ENCODE peak calls at places on chromosome 9, in four cellular contexts. X, K, E and P are unnamed samples. For H3K4me1, the result is how much of the 10 kb centered on the place peaks cover.

GRCh38 chr9:98906273-98907040 is 37.2 kb upstream of the COL15A1 start:
- DNase-seq in K (no peak), E (no peak), X (peak), P (no peak)

GRCh38 chr9:121121582-121122087 is 46.9 kb downstream of the CNTRL start:
- DNase-seq in E (peak), K (peak), X (peak), P (peak)

GRCh38 chr9:126321742-126322141 is 4.9 kb upstream of the MVB12B start:
- DNase-seq in X (no peak), E (no peak), K (no peak), P (no peak)

GRCh38 chr9:124098141-124098905 is 86.8 kb downstream of the LHX2 start:
- DNase-seq in E (peak), X (no peak), K (no peak), P (no peak)

GRCh38 chr9:84668204-84669007 is 1.1 kb upstream of the NTRK2 start:
- DNase-seq in E (no peak), X (peak), K (no peak), P (peak)

GRCh38 chr9:124574944-124575343 is 67.7 kb upstream of the NR5A1 start:
- DNase-seq in X (no peak), E (no peak), K (no peak), P (no peak)

GRCh38 chr9:92663951-92664350 is 6.0 kb downstream of the IPPK start:
- DNase-seq in K (no peak), E (no peak), X (no peak), P (no peak)

GRCh38 chr9:101849102-101849707 is 110.8 kb upstream of the GRIN3A start:
- DNase-seq in X (no peak), E (no peak), K (no peak), P (no peak)

GRCh38 chr9:105976257-105976656 is 281.9 kb downstream of the TMEM38B start:
- DNase-seq in X (no peak), K (no peak), E (no peak), P (no peak)

GRCh38 chr9:130003943-130004552 is 38.9 kb downstream of the FNBP1 start:
- DNase-seq in X (no peak), K (no peak), E (no peak), P (no peak)

GRCh38 chr9:12880406-12881016 is 105.7 kb downstream of the LURAP1L start:
- DNase-seq in K (no peak), X (no peak), E (no peak), P (no peak)

GRCh38 chr9:4005896-4006295 is 294.0 kb downstream of the GLIS3 start:
- DNase-seq in E (no peak), X (no peak), K (no peak), P (no peak)

GRCh38 chr9:91208837-91209236 is 152.9 kb downstream of the AUH start:
- DNase-seq in E (no peak), K (no peak), X (no peak), P (no peak)

GRCh38 chr9:116362493-116362892 is 208.9 kb downstream of the PAPPA start:
- DNase-seq in E (no peak), K (no peak), X (no peak), P (no peak)

GRCh38 chr9:137310190-137311052 is 8.3 kb upstream of the NRARP start:
- DNase-seq in K (no peak), X (peak), E (peak), P (peak)

GRCh38 chr9:85444243-85444642 is 297.5 kb downstream of the AGTPBP1 start:
- DNase-seq in K (no peak), X (no peak), E (no peak), P (no peak)

GRCh38 chr9:94801242-94801641 is 74.7 kb downstream of the AOPEP start:
- DNase-seq in K (no peak), E (no peak), X (no peak), P (no peak)

GRCh38 chr9:87695523-87695922 is 30.4 kb upstream of the CTSL start:
- DNase-seq in X (no peak), K (no peak), E (no peak), P (no peak)

GRCh38 chr9:68741751-68742730 is 37.0 kb downstream of the PIP5K1B start:
- DNase-seq in E (no peak), K (no peak), X (no peak), P (no peak)

GRCh38 chr9:136751244-136751643 is 2.9 kb upstream of the LCN6 start:
- DNase-seq in E (no peak), X (no peak), K (no peak), P (no peak)

GRCh38 chr9:120869726-120870125 is 7.3 kb downstream of the PHF19 start:
- DNase-seq in X (peak), E (no peak), K (no peak), P (peak)

GRCh38 chr9:73719660-73720059 is 568.0 kb downstream of the ANXA1 start:
- DNase-seq in K (no peak), E (no peak), X (no peak), P (no peak)

GRCh38 chr9:84945878-84946538 is 276.5 kb downstream of the NTRK2 start:
- DNase-seq in X (no peak), E (no peak), K (no peak), P (no peak)

GRCh38 chr9:131252120-131252519 is 24.2 kb downstream of the FAM78A start:
- DNase-seq in E (no peak), K (no peak), X (no peak), P (peak)

GRCh38 chr9:129439242-129439641 is 181.7 kb downstream of the C9orf50 start:
- DNase-seq in E (no peak), K (no peak), X (no peak), P (no peak)

GRCh38 chr9:71223953-71224538 is 102.6 kb upstream of the TRPM3 start:
- DNase-seq in X (no peak), E (no peak), K (no peak), P (no peak)

GRCh38 chr9:97851450-97851883 is 1.6 kb upstream of the FOXE1 start:
- DNase-seq in E (no peak), K (no peak), X (no peak), P (no peak)

GRCh38 chr9:70117835-70118319 is 74.2 kb downstream of the MAMDC2 start:
- DNase-seq in K (no peak), E (peak), X (no peak), P (no peak)

GRCh38 chr9:91071185-91071990 is 269.8 kb downstream of the SYK start:
- DNase-seq in E (peak), K (no peak), X (no peak), P (no peak)

GRCh38 chr9:15231788-15232635 is 75.0 kb downstream of the TTC39B start:
- DNase-seq in K (no peak), X (no peak), E (no peak), P (no peak)

GRCh38 chr9:123742009-123742767 is 187.7 kb downstream of the DENND1A start:
- DNase-seq in K (no peak), E (no peak), X (no peak), P (no peak)

GRCh38 chr9:131618071-131618479 is 72.8 kb downstream of the PRRT1B start:
- DNase-seq in X (peak), E (no peak), K (no peak), P (no peak)

GRCh38 chr9:78713746-78714405 is 417.0 kb downstream of the PSAT1 start:
- DNase-seq in X (no peak), E (no peak), K (no peak), P (no peak)

DNA sequence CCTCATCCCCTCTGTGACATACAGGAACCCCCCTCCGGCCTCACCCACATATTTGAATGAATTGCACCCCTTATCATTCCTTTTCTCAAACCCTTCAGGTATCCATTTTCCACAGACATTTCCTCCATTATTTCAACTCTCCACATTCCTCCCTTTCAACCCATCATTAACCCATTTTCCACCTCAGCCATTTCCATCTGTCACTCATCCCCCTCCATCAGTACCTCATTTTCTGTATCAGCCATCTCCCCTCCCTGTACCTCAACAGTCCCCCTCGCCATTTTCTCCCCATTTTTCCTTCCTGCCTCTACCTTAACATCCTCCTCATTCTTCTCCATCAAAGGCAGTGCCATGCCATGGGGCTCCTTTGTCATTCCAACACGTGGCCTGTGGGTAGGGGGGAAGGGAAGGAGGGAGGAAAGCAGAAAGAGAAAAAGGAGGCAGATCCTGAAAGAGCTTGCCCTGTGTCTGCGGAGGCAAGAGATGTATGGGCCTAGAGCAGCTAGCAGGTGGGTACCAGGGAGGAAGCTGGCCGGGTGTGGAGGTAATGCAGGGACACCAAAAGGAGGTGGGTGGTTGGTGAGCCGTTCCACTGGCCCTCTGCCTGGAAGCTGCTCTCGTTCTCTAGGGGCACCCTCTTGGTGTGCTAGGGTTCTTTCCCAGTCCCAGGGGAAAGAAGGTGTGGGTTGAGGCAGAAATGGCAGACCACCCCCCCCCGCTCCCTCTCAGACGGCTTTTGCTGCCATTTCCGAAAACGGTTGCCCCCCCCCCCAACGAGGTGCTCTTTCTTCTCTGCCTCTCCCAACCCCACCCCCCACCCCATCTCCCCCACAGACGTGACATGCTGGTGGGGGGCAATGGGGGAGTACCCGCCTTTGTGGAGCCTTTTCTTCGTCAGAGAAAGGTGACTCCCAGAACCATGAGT is 1.6 kb downstream of the DNAJB5 start:
- DNase-seq in E (no peak), K (no peak), X (no peak), P (no peak)
- H3K4me1 ChIP-seq in E (under half), K (under half), X (under half), P (half or more)

GRCh38 chr9:37341704-37342103 is 80.8 kb upstream of the GRHPR start:
- DNase-seq in K (no peak), X (no peak), E (no peak), P (no peak)
- H3K4me1 ChIP-seq in K (under half), X (under half), E (under half), P (under half)

DNA sequence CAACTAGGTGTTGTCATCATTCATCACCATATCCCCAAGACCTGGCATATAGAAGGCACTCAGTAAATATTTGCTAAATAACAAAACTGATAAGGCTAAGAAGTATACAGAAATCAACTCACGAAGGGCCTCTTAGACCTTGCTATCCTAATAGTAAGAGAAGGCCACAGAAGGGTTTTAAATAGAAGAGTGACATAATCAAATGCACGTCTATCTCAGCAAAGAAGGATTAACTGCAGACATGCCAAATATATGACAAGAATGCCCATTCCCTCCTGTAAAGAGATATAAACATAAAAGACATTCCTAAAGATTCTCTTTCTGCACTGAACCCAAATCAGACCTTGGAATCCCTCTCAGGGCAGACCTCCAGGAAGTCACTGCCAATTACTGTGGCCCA is 34.1 kb downstream of the ECPAS start:
- DNase-seq in K (no peak), X (no peak), E (no peak), P (no peak)
- H3K4me1 ChIP-seq in K (under half), X (under half), E (under half), P (under half)

DNA sequence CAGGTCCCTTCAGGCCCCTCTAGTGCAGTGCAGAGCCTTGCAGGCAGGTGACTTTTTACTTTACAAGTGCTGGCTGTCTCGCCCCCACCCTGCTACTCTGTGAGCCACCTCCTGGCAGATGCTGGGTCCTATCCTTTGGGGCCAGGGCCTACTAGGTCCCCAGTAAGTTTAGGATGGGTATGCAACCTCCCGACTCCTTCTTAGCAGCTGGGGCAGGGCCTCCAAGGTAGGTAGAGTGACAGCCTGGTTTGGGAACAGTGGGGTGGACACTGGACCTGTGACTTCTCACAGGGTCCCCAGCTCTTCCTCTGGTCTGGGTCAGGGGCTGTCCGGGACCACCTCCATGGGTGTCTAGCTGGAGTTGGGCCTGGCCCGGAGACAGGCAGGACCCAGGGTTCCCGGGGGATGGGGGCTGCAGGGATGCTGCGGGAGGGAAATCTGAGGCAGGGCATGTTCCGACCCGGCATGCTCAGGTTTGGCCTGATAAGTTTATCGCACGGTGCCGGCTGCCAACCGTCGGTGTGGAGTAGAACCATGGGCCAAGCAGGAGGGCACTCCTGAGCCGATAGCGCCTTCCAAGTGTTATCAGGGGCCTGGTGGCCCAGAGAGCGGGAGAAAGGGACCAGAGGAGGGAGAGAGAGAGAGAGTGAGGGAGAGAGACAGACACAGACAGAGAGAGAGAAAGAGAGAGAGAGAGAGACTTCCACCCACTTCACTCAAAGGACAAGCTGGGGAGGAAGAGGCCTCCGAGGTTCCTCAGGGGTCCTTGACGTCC is 20.6 kb downstream of the GFI1B start:
- DNase-seq in K (no peak), E (no peak), X (no peak), P (no peak)
- H3K4me1 ChIP-seq in K (under half), E (under half), X (under half), P (under half)

GRCh38 chr9:114288233-114289051 is 34.5 kb upstream of the ORM1 start:
- DNase-seq in K (no peak), E (no peak), X (peak), P (peak)

GRCh38 chr9:114286146-114286679 is 36.7 kb upstream of the ORM1 start:
- DNase-seq in K (no peak), E (no peak), X (no peak), P (peak)

GRCh38 chr9:114285166-114285867 is 37.6 kb upstream of the ORM1 start:
- DNase-seq in E (no peak), X (peak), K (no peak), P (peak)

GRCh38 chr9:114287763-114288232 is 35.1 kb upstream of the ORM1 start:
- DNase-seq in E (no peak), K (no peak), X (peak), P (peak)

GRCh38 chr9:114287001-114287762 is 35.7 kb upstream of the ORM1 start:
- DNase-seq in E (no peak), K (no peak), X (peak), P (peak)
- H3K4me1 ChIP-seq in E (under half), K (under half), X (under half), P (under half)